ENCODE peak calls at places on chromosomes 16 and 17, in five cellular contexts. One of them, this sample, is unnamed.

GRCh38 chr17:17180141-17180603 is 26.0 kb downstream of the PLD6 start:
- DNase-seq in colonic mucosa: no peak
- DNase-seq in GM23338: no peak
- DNase-seq in HFF-Myc: no peak
- DNase-seq in foreskin fibroblast: no peak
- DNase-seq in this sample: no peak

GRCh38 chr17:76528528-76529223 is 8.8 kb downstream of the CYGB start:
- DNase-seq in foreskin fibroblast: no peak
- DNase-seq in GM23338: no peak
- DNase-seq in HFF-Myc: no peak
- DNase-seq in colonic mucosa: no peak
- DNase-seq in this sample: no peak

GRCh38 chr17:19570497-19571151 is 37.0 kb downstream of the SLC47A1 start:
- DNase-seq in foreskin fibroblast: no peak
- DNase-seq in colonic mucosa: peak
- DNase-seq in HFF-Myc: no peak
- DNase-seq in GM23338: no peak
- DNase-seq in this sample: no peak

GRCh38 chr17:20085283-20085875 is 76.2 kb downstream of the SPECC1 start:
- DNase-seq in GM23338: no peak
- DNase-seq in colonic mucosa: no peak
- DNase-seq in HFF-Myc: no peak
- DNase-seq in foreskin fibroblast: no peak
- DNase-seq in this sample: no peak

GRCh38 chr17:19541445-19541844 is 7.8 kb downstream of the SLC47A1 start:
- DNase-seq in HFF-Myc: no peak
- DNase-seq in GM23338: no peak
- DNase-seq in colonic mucosa: no peak
- DNase-seq in foreskin fibroblast: no peak
- DNase-seq in this sample: no peak

GRCh38 chr17:40415390-40415789 is 2.3 kb downstream of the TOP2A start:
- DNase-seq in colonic mucosa: no peak
- DNase-seq in foreskin fibroblast: peak
- DNase-seq in GM23338: peak
- DNase-seq in HFF-Myc: no peak
- DNase-seq in this sample: peak

GRCh38 chr17:56773124-56773523 is 60.6 kb downstream of the C17orf67 start:
- DNase-seq in GM23338: no peak
- DNase-seq in HFF-Myc: no peak
- DNase-seq in foreskin fibroblast: no peak
- DNase-seq in colonic mucosa: no peak
- DNase-seq in this sample: no peak

GRCh38 chr16:70695351-70696070 is 9.7 kb upstream of the MTSS2 start:
- DNase-seq in foreskin fibroblast: no peak
- DNase-seq in GM23338: peak
- DNase-seq in HFF-Myc: no peak
- DNase-seq in colonic mucosa: peak
- DNase-seq in this sample: no peak

GRCh38 chr17:36525888-36526287 is 8.8 kb downstream of the MYO19 start:
- DNase-seq in colonic mucosa: no peak
- DNase-seq in foreskin fibroblast: no peak
- DNase-seq in HFF-Myc: no peak
- DNase-seq in GM23338: no peak
- DNase-seq in this sample: no peak

GRCh38 chr16:84800579-84800978 is 19.2 kb upstream of the CRISPLD2 start:
- DNase-seq in HFF-Myc: no peak
- DNase-seq in foreskin fibroblast: no peak
- DNase-seq in colonic mucosa: no peak
- DNase-seq in GM23338: no peak
- DNase-seq in this sample: no peak

GRCh38 chr17:81608082-81608481 is 28.8 kb downstream of the NPLOC4 start:
- DNase-seq in foreskin fibroblast: peak
- DNase-seq in colonic mucosa: no peak
- DNase-seq in GM23338: no peak
- DNase-seq in HFF-Myc: no peak
- DNase-seq in this sample: no peak

GRCh38 chr17:39604911-39605491 is 2.7 kb downstream of the NEUROD2 start:
- DNase-seq in colonic mucosa: no peak
- DNase-seq in HFF-Myc: no peak
- DNase-seq in GM23338: peak
- DNase-seq in foreskin fibroblast: no peak
- DNase-seq in this sample: no peak

GRCh38 chr16:85369741-85370528 is 243.2 kb upstream of the GSE1 start:
- DNase-seq in HFF-Myc: no peak
- DNase-seq in colonic mucosa: peak
- DNase-seq in foreskin fibroblast: no peak
- DNase-seq in GM23338: peak
- DNase-seq in this sample: no peak

GRCh38 chr17:80673152-80673920 is 128.7 kb downstream of the RPTOR start:
- DNase-seq in GM23338: no peak
- DNase-seq in colonic mucosa: no peak
- DNase-seq in HFF-Myc: no peak
- DNase-seq in foreskin fibroblast: no peak
- DNase-seq in this sample: no peak

GRCh38 chr16:27314161-27314723 is 468 bp downstream of the IL4R start:
- DNase-seq in foreskin fibroblast: peak
- DNase-seq in colonic mucosa: peak
- DNase-seq in HFF-Myc: peak
- DNase-seq in GM23338: peak
- DNase-seq in this sample: peak

This sample was measured in fibroblast of the conjunctiva.